ENCODE peak calls at places on chromosomes 3 and 15, in ten cellular contexts. G, L, W, P, F, U, N, I, D and X are unnamed samples.

GRCh38 chr15:64692166-64692565 is 83.2 kb downstream of the RBPMS2 start:
- ATAC-seq in G (peak), L (no peak), W (no peak), P (no peak), F (no peak), U (no peak), N (no peak), I (no peak), D (no peak), X (no peak)

GRCh38 chr3:53422954-53423708 is 71.3 kb upstream of the CACNA1D start:
- ATAC-seq in G (no peak), L (no peak), W (no peak), P (no peak), F (no peak), U (no peak), N (no peak), I (no peak), D (no peak), X (no peak)

GRCh38 chr3:148957586-148957985 is 33.8 kb upstream of the GYG1 start:
- ATAC-seq in G (peak), L (no peak), W (peak), P (peak), F (peak), U (no peak), N (peak), I (no peak), D (peak), X (no peak)

GRCh38 chr3:172546628-172547214 is 23.5 kb upstream of the TNFSF10 start:
- ATAC-seq in G (no peak), L (no peak), W (peak), P (no peak), F (no peak), U (no peak), N (no peak), I (no peak), D (no peak), X (no peak)

GRCh38 chr3:9405756-9406155 is 8.3 kb downstream of the SETD5 start:
- ATAC-seq in G (no peak), L (no peak), W (no peak), P (no peak), F (no peak), U (no peak), N (no peak), I (no peak), D (no peak), X (no peak)

GRCh38 chr15:92122259-92122658 is 268.8 kb downstream of the SLCO3A1 start:
- ATAC-seq in G (no peak), L (no peak), W (no peak), P (no peak), F (no peak), U (peak), N (peak), I (no peak), D (no peak), X (no peak)

GRCh38 chr15:41913251-41913650 is 19.4 kb upstream of the SPTBN5 start:
- ATAC-seq in G (no peak), L (no peak), W (no peak), P (no peak), F (no peak), U (no peak), N (no peak), I (no peak), D (no peak), X (no peak)

GRCh38 chr15:99449514-99449913 is 116.3 kb upstream of the MEF2A start:
- ATAC-seq in G (no peak), L (no peak), W (no peak), P (no peak), F (no peak), U (no peak), N (no peak), I (peak), D (no peak), X (no peak)

GRCh38 chr3:4906107-4906621 is 73.1 kb upstream of the BHLHE40 start:
- ATAC-seq in G (no peak), L (peak), W (no peak), P (no peak), F (peak), U (no peak), N (peak), I (peak), D (peak), X (no peak)

GRCh38 chr3:81758275-81758674 is 3.2 kb downstream of the GBE1 start:
- ATAC-seq in G (no peak), L (no peak), W (no peak), P (no peak), F (no peak), U (no peak), N (no peak), I (no peak), D (no peak), X (no peak)

GRCh38 chr3:13833506-13834257 is 46.2 kb downstream of the WNT7A start:
- ATAC-seq in G (no peak), L (no peak), W (no peak), P (no peak), F (no peak), U (no peak), N (no peak), I (no peak), D (no peak), X (no peak)

GRCh38 chr3:113287111-113287817 is 75.9 kb downstream of the BOC start:
- ATAC-seq in G (no peak), L (peak), W (no peak), P (no peak), F (no peak), U (no peak), N (no peak), I (peak), D (no peak), X (no peak)

GRCh38 chr15:67777071-67777470 is 48.2 kb upstream of the SKOR1 start:
- ATAC-seq in G (no peak), L (no peak), W (no peak), P (no peak), F (no peak), U (no peak), N (no peak), I (no peak), D (no peak), X (no peak)

GRCh38 chr3:31247850-31248618 is 284.7 kb upstream of the STT3B start:
- ATAC-seq in G (no peak), L (peak), W (peak), P (no peak), F (no peak), U (no peak), N (peak), I (no peak), D (no peak), X (no peak)

GRCh38 chr15:77033729-77034619 is 36.9 kb downstream of the TSPAN3 start:
- ATAC-seq in G (no peak), L (no peak), W (no peak), P (no peak), F (no peak), U (no peak), N (no peak), I (no peak), D (no peak), X (no peak)

GRCh38 chr15:38085931-38086562 is 151.6 kb downstream of the TMCO5A start:
- ATAC-seq in G (peak), L (no peak), W (peak), P (no peak), F (no peak), U (no peak), N (no peak), I (no peak), D (no peak), X (no peak)

GRCh38 chr3:170467007-170467406 is 48.3 kb downstream of the CLDN11 start:
- ATAC-seq in G (no peak), L (no peak), W (no peak), P (no peak), F (no peak), U (no peak), N (no peak), I (no peak), D (no peak), X (no peak)

GRCh38 chr3:105369501-105370371 is 3.0 kb downstream of the ALCAM start:
- ATAC-seq in G (peak), L (peak), W (peak), P (peak), F (peak), U (peak), N (no peak), I (peak), D (no peak), X (no peak)

GRCh38 chr3:109023656-109024254 is 70.1 kb upstream of the GUCA1C start:
- ATAC-seq in G (peak), L (peak), W (peak), P (peak), F (no peak), U (peak), N (no peak), I (peak), D (no peak), X (no peak)

GRCh38 chr15:44289352-44289790 is 852 bp downstream of the GOLM2 start:
- ATAC-seq in G (no peak), L (no peak), W (no peak), P (no peak), F (peak), U (no peak), N (no peak), I (peak), D (no peak), X (no peak)

GRCh38 chr3:64760258-64760657 is 72.5 kb upstream of the ADAMTS9 start:
- ATAC-seq in G (no peak), L (no peak), W (no peak), P (no peak), F (no peak), U (no peak), N (no peak), I (no peak), D (no peak), X (no peak)